ENCODE peak calls at places on chromosomes 2 and 18, in four cellular contexts. W is K562, K is WTC11, Z is HepG2. G is an unnamed sample.

GRCh38 chr18:45359275-45360009 is 255.8 kb upstream of the SLC14A2 start:
- DNase-seq in W (no peak), Z (no peak), K (no peak), G (no peak)

GRCh38 chr2:179749210-179749609 is 112.2 kb downstream of the ZNF385B start:
- DNase-seq in Z (no peak), K (no peak), W (no peak), G (no peak)

GRCh38 chr2:96111823-96112500 is 4.4 kb downstream of the ADRA2B start:
- DNase-seq in W (no peak), Z (no peak), K (peak; percentile 4), G (no peak)

GRCh38 chr2:37654419-37654818 is 17.0 kb downstream of the CDC42EP3 start:
- DNase-seq in K (no peak), W (no peak), Z (no peak), G (no peak)

GRCh38 chr18:37465922-37466321 is 99.7 kb downstream of the CELF4 start:
- DNase-seq in W (no peak), Z (no peak), K (no peak), G (no peak)

GRCh38 chr2:216308532-216308931 is 63.8 kb downstream of the MARCHF4 start:
- DNase-seq in K (no peak), Z (no peak), W (no peak), G (peak; percentile 41)

GRCh38 chr2:192354512-192355244 is 159.9 kb upstream of the TMEFF2 start:
- DNase-seq in Z (no peak), K (no peak), W (no peak), G (no peak)

GRCh38 chr2:112773091-112773490 is 8.7 kb upstream of the CKAP2L start:
- DNase-seq in Z (no peak), K (no peak), W (no peak), G (no peak)

GRCh38 chr2:96898636-96899035 is 28.8 kb upstream of the SEMA4C start:
- DNase-seq in Z (no peak), K (no peak), W (no peak), G (no peak)

GRCh38 chr18:79600596-79600995 is 79.0 kb upstream of the CTDP1 start:
- DNase-seq in K (no peak), W (no peak), Z (no peak), G (no peak)

GRCh38 chr2:112626604-112627059 is 19.1 kb upstream of the SLC20A1 start:
- DNase-seq in W (peak; percentile 72), Z (peak; percentile 41), K (peak; percentile 55), G (peak; percentile 68)

GRCh38 chr2:234823877-234824376 is 127.9 kb upstream of the SH3BP4 start:
- DNase-seq in Z (peak; percentile 80), K (no peak), W (no peak), G (no peak)

GRCh38 chr2:95061601-95062183 is 36.2 kb downstream of the MAL start:
- DNase-seq in Z (no peak), K (no peak), W (no peak), G (no peak)

GRCh38 chr18:60684843-60685513 is 312.4 kb upstream of the MC4R start:
- DNase-seq in Z (peak; percentile 2), W (no peak), K (no peak), G (no peak)

GRCh38 chr2:27306657-27307544 is 1.3 kb downstream of the UCN start:
- DNase-seq in Z (no peak), K (peak; percentile 53), W (no peak), G (no peak)

GRCh38 chr2:19748073-19748375 is 153.8 kb downstream of the TTC32 start:
- DNase-seq in W (peak; percentile 40), K (peak; percentile 46), Z (no peak), G (no peak)

DNA sequence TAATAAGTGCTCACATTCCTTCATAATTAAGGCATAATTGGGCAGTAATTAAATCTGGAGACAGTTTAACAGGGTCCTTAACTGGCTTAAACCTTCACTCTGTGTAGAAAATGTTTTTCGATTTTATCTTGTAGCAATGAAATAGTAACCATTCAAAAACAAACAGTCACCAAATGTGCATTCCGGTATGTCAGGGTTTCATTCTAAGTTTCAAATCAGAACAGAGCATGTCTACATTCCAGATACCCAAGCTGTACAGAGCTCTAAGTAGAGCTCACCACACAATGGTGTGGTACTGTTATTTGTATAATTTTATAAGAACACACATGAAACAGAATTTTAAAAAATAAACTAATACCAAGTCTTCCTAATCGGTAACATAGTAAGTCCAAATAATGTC is 52.6 kb downstream of the SMAD2 start:
- DNase-seq in W (no peak), K (no peak), Z (no peak), G (no peak)
- TF ChIP-seq ELF4 in W (no peak), K (no peak), Z (no peak), G (no peak)

DNA sequence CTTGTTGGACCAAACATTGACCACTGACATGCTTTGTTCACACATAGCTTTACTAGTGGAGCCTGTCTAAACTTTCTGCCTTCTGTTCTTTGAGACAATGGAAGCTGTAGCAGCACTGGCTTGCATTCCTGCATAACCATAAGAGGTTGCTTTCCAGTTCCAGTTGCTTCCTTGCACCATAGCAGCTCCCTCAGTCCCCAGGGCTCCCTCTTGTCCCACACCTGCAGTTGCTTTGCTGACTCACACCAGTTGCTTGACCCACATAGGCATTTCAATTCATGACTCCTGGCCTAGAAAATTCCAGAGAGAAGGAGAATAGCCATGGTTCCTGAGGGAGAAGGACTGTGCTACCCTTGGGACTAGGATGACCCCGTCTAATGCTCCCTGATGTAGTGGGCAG is 20.9 kb downstream of the SGPP2 start:
- DNase-seq in Z (no peak), K (no peak), W (no peak), G (no peak)
- TF ChIP-seq ELF4 in Z (no peak), K (no peak), W (no peak), G (no peak)

GRCh38 chr18:7358989-7359726 is 128.3 kb downstream of the LRRC30 start:
- DNase-seq in Z (no peak), W (no peak), K (no peak), G (no peak)
- TF ChIP-seq ELF4 in Z (no peak), W (no peak), K (no peak), G (no peak)

DNA sequence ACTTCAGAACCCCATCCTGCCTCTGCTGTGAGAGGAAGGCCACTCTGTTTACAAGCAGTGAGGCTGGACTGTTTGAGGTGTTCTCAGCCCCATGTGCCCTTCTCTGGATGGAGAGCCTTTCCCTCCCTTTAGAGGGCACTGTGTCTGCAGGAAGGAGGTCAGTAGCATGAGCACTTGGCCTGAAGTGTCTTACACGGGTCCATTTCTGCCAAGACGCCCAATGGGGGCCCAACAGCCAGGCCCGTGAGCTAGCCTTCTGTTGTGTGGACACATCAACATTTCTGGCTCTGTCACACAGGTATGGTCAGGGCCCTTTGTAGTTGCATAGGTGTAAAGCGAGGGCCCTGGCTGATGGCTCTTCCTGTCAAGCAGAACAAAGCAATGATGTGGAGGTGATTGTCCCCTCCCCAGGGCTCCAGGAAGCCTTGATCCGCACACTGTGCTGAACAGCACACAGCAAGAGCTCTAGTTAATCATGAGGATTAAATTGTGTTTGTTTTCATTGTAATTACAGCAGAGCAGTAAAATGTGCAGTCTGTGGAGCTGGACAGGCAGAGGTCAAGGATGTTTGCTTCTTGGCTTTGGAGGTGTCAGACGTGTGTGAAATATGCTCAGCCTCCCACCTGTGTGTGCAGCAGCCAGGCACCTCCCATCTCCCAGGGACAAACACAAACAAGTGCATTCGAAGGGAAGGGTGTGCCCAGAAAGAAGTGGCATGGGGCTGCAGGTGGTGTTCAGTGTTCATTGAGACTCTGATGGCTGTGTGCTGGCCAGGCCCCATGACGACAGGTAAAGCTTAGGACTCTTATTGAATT is 132.1 kb downstream of the SH3RF3 start:
- DNase-seq in Z (peak; percentile 23), W (peak; percentile 14), K (peak; percentile 26), G (peak; percentile 42)
- TF ChIP-seq ELF4 in Z (no peak), W (no peak), K (no peak), G (no peak)

GRCh38 chr2:223641062-223641461 is 38.9 kb upstream of the SCG2 start:
- DNase-seq in Z (no peak), W (peak; percentile 53), K (no peak), G (peak; percentile 25)

GRCh38 chr2:223633656-223634055 is 31.5 kb upstream of the SCG2 start:
- DNase-seq in Z (no peak), K (no peak), W (no peak), G (no peak)

GRCh38 chr2:223632826-223633225 is 30.7 kb upstream of the SCG2 start:
- DNase-seq in K (no peak), Z (peak; percentile 56), W (no peak), G (no peak)

GRCh38 chr2:223635080-223635479 is 32.9 kb upstream of the SCG2 start:
- DNase-seq in Z (no peak), W (no peak), K (no peak), G (no peak)
- TF ChIP-seq ELF4 in Z (no peak), W (no peak), K (no peak), G (no peak)

G was measured in HEK293T.